ENCODE peak calls at places on chromosomes 13 and 19, in six cellular contexts. Z is tibial nerve, O is stomach, J is fibroblast of lung, I is astrocyte of the cerebellum, S is GM23338. W is an unnamed sample.

GRCh38 chr19:10510301-10510802 is 6.9 kb downstream of the S1PR5 start:
- DNase-seq in S (peak; percentile 86), O (no peak), J (no peak), Z (no peak), I (no peak), W (peak; percentile 47)

GRCh38 chr13:48873598-48873997 is 102.1 kb upstream of the FNDC3A start:
- DNase-seq in J (peak; percentile 28), Z (no peak), I (no peak), O (no peak), S (peak; percentile 76), W (no peak)

GRCh38 chr19:44278181-44278690 is 18.6 kb downstream of the ZNF233 start:
- DNase-seq in O (no peak), S (no peak), I (no peak), Z (no peak), J (no peak), W (no peak)

GRCh38 chr19:16161848-16162247 is 11.5 kb downstream of the CIB3 start:
- DNase-seq in J (peak; percentile 63), Z (no peak), S (no peak), I (no peak), O (no peak), W (no peak)

GRCh38 chr13:44904982-44905381 is 84.3 kb downstream of the NUFIP1 start:
- DNase-seq in J (peak; percentile 96), I (peak; percentile 97), Z (peak; percentile 66), S (no peak), O (peak; percentile 52), W (no peak)

GRCh38 chr13:47337781-47338507 is 441.1 kb upstream of the HTR2A start:
- DNase-seq in I (peak; percentile 94), J (peak; percentile 80), O (no peak), S (peak; percentile 28), Z (no peak), W (no peak)

GRCh38 chr13:78326608-78327007 is 276.7 kb downstream of the POU4F1 start:
- DNase-seq in I (no peak), Z (no peak), O (no peak), J (peak; percentile 46), S (no peak), W (no peak)

GRCh38 chr13:100984349-100984748 is 309.8 kb upstream of the TMTC4 start:
- DNase-seq in O (no peak), J (no peak), S (no peak), I (no peak), Z (no peak), W (no peak)

GRCh38 chr19:1992759-1993260 is 22.7 kb downstream of the BTBD2 start:
- DNase-seq in J (no peak), Z (no peak), S (peak; percentile 85), O (no peak), I (no peak), W (no peak)

GRCh38 chr13:97852181-97852874 is 101.1 kb upstream of the IPO5 start:
- DNase-seq in Z (no peak), I (no peak), O (no peak), S (no peak), J (no peak), W (no peak)

GRCh38 chr13:39510296-39510695 is 92.7 kb downstream of the LHFPL6 start:
- DNase-seq in O (no peak), S (no peak), J (no peak), I (no peak), Z (no peak), W (peak; percentile 65)

GRCh38 chr19:40229484-40229883 is 3.0 kb upstream of the CCNP start:
- DNase-seq in Z (no peak), O (no peak), S (no peak), I (no peak), J (no peak), W (no peak)

DNA sequence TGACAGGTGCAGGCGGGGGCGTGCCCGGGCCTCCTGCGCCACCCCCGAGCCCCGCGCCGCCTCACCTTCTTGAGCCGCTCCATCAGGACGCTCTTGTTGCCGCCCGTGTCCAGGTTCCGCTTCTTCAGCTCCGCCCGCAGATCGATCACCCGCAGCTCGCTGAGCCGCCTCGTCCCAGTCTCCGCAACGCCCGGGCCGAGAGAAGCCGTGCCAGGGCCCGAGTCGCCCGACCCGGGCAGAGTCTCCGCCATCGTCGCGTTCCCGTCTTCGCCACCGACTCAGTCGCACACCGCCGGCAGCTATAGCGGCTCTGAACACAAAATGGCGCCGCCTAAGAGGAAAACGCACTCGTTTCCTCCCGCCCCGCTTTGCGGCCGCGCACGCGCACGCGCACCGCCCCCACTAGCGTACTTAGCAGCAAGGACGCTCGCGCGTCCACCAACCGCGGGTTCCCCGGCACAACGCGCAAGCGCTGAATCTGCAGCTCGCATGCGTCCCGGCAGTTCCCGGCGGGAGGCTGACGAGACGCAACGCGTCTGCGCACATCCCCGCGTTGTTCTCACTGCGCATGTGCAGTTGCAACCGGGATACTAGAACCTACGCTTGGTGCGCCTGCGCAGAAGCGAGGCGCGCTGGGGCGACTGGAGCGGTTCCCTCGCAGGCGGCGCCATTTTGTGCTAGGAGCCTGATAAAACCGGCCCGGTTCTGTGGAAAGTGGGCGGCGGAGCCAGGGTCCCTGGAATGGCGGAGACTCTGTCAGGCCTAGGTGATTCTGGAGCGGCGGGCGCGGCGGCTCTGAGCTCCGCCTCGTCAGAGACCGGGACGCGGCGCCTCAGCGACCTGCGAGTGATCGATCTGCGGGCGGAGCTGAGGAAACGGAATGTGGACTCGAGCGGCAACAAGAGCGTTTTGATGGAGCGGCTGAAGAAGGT is at the start of the genes SAFB and SAFB2:
- DNase-seq in Z (peak; percentile 96), O (peak; percentile 100), I (peak; percentile 99), J (peak; percentile 100), S (peak; percentile 99), W (peak; percentile 100)
- TF ChIP-seq CTCF in Z (no peak), O (no peak), I (no peak), J (no peak), S (no peak), W (no peak)

DNA sequence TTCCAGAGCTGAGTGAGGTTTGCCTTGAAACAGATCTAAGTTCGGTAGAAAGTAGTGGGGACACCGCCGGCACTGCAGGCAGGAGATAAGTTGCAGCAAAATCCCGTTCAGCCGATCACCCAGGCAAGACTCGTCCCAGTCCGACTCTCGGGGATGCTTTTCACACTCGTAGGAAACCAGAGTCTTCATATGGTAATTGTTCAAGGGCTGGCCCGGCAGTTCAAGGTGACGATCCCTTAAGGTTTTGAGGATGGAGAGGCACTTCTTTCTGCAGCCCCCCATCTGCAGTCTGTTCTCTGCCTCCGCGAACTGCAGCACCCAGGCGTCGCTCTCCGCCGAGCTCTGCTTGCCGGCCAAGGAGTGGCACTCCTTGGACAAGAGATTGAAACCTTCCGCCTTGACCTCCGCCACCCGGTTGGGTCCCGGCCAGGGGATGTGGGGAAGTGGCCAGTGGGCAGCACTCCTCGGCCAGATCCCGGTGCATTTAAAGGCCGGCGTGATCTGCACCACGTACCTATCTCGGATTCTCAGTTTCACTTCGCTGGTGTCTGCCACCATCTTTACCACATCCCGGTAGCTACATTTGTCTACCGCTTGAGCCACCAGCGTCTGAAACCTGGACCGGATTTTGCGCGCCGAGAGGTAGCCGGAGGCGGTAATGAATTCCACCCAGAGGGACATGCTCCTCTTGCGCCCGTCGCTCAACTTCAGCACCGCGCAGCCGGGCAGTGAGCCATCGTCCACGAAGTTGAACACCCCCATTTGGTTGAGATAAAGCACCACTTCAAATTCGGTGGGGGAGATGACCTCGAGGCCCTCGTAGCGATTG is 1.1 kb downstream of the MAB21L1 start:
- DNase-seq in S (peak; percentile 75), I (no peak), O (peak; percentile 39), J (peak; percentile 41), Z (peak; percentile 58), W (peak; percentile 44)
- H3K4me3 ChIP-seq in S (peak overlapping the region; percentile 64), I (peak overlapping the region; percentile 58), O (peak overlapping the region; percentile 43), J (peak overlapping the region; percentile 67), Z (peak overlapping the region; percentile 75), W (peak overlapping the region; percentile 72)

DNA sequence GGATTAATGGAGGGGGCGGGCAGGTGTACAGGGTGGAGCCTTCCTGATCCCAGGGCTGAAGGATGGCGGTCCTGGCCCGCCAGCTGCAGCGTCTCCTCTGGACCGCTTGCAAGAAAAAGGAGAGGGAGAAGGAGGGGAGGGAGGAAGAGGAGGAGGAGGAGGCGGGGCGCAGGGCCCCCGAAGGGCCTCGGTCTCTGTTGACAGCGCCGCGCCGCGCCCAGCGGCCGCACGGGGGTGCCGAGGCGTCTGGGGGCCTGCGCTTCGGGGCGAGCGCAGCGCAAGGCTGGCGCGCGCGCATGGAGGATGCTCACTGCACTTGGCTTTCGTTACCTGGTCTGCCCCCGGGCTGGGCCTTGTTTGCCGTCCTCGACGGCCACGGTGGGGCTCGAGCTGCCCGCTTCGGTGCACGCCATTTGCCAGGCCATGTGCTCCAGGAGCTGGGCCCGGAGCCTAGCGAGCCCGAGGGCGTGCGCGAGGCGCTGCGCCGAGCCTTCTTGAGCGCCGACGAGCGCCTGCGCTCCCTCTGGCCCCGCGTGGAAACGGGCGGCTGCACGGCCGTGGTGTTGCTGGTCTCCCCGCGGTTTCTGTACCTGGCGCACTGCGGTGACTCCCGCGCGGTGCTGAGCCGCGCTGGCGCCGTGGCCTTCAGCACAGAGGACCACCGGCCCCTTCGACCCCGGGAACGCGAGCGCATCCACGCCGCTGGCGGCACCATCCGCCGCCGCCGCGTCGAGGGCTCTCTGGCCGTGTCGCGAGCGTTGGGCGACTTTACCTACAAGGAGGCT is at the start of gene PPM1N:
- DNase-seq in Z (no peak), S (peak; percentile 87), J (no peak), I (no peak), O (no peak), W (peak; percentile 79)
- TF ChIP-seq CTCF in Z (no peak), S (peak; percentile 45), J (no peak), I (no peak), O (no peak), W (peak; percentile 46)

GRCh38 chr19:46852830-46853229 is 2.2 kb upstream of the AP2S1 start:
- DNase-seq in Z (no peak), J (no peak), O (no peak), S (no peak), I (no peak), W (no peak)

GRCh38 chr19:46860846-46861690 is at the start of gene ARHGAP35:
- DNase-seq in I (no peak), O (no peak), Z (no peak), J (no peak), S (peak; percentile 75), W (peak; percentile 22)

GRCh38 chr19:46860125-46860845 is 512 bp upstream of the ARHGAP35 start:
- DNase-seq in Z (peak; percentile 97), I (peak; percentile 97), S (peak; percentile 99), O (peak; percentile 98), J (peak; percentile 98), W (peak; percentile 99)

GRCh38 chr19:46859637-46860124 is 1.1 kb upstream of the ARHGAP35 start:
- DNase-seq in I (no peak), J (no peak), O (peak; percentile 46), S (no peak), Z (peak; percentile 81), W (no peak)

DNA sequence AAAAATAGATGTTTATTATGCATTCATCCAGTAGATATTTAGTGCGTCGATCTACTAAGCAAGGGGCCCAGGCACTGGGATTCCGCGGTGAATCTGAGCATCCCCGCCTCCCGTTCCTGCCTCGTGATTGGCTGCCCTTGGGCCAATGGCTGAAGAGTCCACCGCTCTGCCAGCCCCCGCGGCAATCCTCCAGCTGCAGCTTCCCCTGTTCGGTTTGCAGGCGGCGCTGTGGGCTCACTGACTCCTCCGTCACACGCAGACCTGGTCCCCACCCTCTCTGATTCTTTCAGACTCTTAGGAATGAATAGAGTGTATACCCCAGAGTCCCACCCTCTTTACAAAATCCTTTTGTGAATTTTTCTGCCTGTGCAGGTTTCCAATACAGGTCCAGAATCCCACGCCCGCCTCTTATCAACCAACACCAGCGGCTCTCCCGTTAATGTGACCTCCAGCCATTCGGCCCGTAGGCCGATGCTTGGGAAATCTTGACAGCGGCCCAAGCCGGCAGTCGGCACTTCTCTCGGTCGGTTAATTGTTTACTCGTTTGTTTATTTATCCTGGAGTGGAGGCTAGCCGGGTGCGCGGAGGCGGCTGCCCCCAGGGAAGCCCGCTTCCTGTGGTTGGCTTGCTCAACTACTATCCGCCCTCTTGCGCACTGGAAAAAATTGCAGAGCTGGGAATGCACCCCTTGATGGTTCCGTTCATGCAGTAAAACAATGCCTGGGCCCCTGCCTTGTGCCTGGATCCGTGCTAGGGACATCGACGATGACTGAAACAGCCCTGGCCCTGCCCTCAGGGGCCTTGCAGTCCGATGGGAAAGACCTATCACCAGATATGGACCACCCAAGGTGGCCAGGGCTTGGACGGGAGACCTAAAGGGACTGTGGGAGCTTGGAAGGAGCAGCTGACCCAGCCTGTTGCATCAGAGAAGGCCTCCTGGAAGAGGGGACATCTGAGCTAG is 4.5 kb upstream of the ARHGAP35 start:
- DNase-seq in Z (peak; percentile 95), S (peak; percentile 99), I (peak; percentile 90), J (peak; percentile 96), O (peak; percentile 96), W (peak; percentile 93)
- H3K4me3 ChIP-seq in Z (peak overlapping the region; percentile 47), S (peak overlapping the region; percentile 52), I (peak overlapping the region; percentile 32), J (peak overlapping the region; percentile 15), O (peak overlapping the region; percentile 34), W (peak overlapping the region; percentile 15)

W was measured in GM12865.